ENCODE peak calls at places on chromosomes 4 and X, in nine cellular contexts. M is fibroblast of lung, C is hippocampal formation, F is dermis blood vessel endothelial cell, Y is HCEC 1CT, I is GM03348, S is AG08396, T is kidney glomerular epithelial cell, J is G401. L is an unnamed sample.

GRCh38 chr4:26931961-26932360 is 71.3 kb downstream of the STIM2 start:
- DNase-seq in J (no peak), T (no peak), S (no peak), M (peak), Y (no peak), F (no peak), I (no peak), C (no peak), L (no peak)

GRCh38 chrX:120137439-120137838 is 21.0 kb upstream of the RHOXF2 start:
- DNase-seq in C (no peak), S (no peak), Y (no peak), F (no peak), T (no peak), J (no peak), I (no peak), M (no peak), L (no peak)

GRCh38 chrX:69070949-69071650 is 94.2 kb downstream of the PJA1 start:
- DNase-seq in I (no peak), F (no peak), T (no peak), S (no peak), C (no peak), Y (no peak), M (no peak), J (peak), L (peak)

GRCh38 chr4:121375262-121375661 is 5.6 kb downstream of the QRFPR start:
- DNase-seq in Y (peak), J (no peak), M (peak), I (peak), T (peak), F (no peak), C (no peak), S (no peak), L (no peak)

GRCh38 chrX:153440556-153441135 is 5.2 kb downstream of the TREX2 start:
- DNase-seq in I (no peak), J (no peak), F (no peak), M (no peak), T (no peak), Y (no peak), C (no peak), S (no peak), L (no peak)

GRCh38 chr4:106694232-106694631 is 325.7 kb upstream of the GIMD1 start:
- DNase-seq in T (no peak), M (no peak), S (no peak), Y (no peak), J (no peak), C (no peak), I (no peak), F (no peak), L (no peak)

GRCh38 chr4:63556332-63556731 is 852.9 kb downstream of the TECRL start:
- DNase-seq in I (no peak), F (no peak), Y (no peak), C (no peak), M (no peak), T (no peak), J (no peak), S (no peak), L (no peak)

GRCh38 chr4:602559-602942 is 22.8 kb upstream of the PDE6B start:
- DNase-seq in J (peak), T (peak), S (no peak), F (peak), C (peak), I (no peak), M (no peak), Y (no peak), L (no peak)

GRCh38 chr4:73236151-73236550 is 22.4 kb downstream of the ANKRD17 start:
- DNase-seq in C (no peak), Y (no peak), J (no peak), M (no peak), S (no peak), I (no peak), T (no peak), F (no peak), L (no peak)

GRCh38 chr4:140764785-140765392 is 8.7 kb upstream of the TBC1D9 start:
- DNase-seq in F (no peak), M (no peak), I (no peak), Y (no peak), C (no peak), J (no peak), S (no peak), T (no peak), L (no peak)

GRCh38 chr4:2852481-2852881 is 8.8 kb downstream of the ADD1 start:
- DNase-seq in T (no peak), Y (no peak), I (no peak), C (no peak), J (no peak), S (no peak), F (no peak), M (no peak), L (no peak)

GRCh38 chr4:76028242-76028859 is 5.1 kb upstream of the CXCL10 start:
- DNase-seq in S (no peak), T (peak), M (peak), F (peak), Y (no peak), I (peak), J (no peak), C (no peak), L (no peak)

GRCh38 chr4:184848510-184848909 is 22.7 kb upstream of the ACSL1 start:
- DNase-seq in T (no peak), J (no peak), S (no peak), M (no peak), Y (no peak), I (no peak), C (no peak), F (no peak), L (no peak)

GRCh38 chrX:41238543-41238942 is 95.4 kb upstream of the DDX3X start:
- DNase-seq in Y (peak), F (peak), T (peak), C (no peak), I (peak), S (peak), M (peak), J (no peak), L (peak)

GRCh38 chr4:15232725-15233597 is 194.9 kb upstream of the C1QTNF7 start:
- DNase-seq in J (peak), S (peak), C (peak), I (peak), M (peak), T (peak), F (peak), Y (peak), L (peak)

GRCh38 chr4:59537231-59537886 is 1662.8 kb upstream of the ADGRL3 start:
- DNase-seq in C (no peak), J (no peak), M (no peak), T (no peak), I (no peak), Y (no peak), F (no peak), S (no peak), L (no peak)

GRCh38 chr4:167216783-167217182 is 17.5 kb downstream of the SPOCK3 start:
- DNase-seq in Y (no peak), I (no peak), J (no peak), F (no peak), C (no peak), T (no peak), M (no peak), S (no peak), L (no peak)

GRCh38 chr4:121462660-121463261 is 81.9 kb upstream of the QRFPR start:
- DNase-seq in T (peak), I (peak), J (peak), M (peak), S (peak), C (peak), F (peak), Y (peak), L (no peak)

GRCh38 chr4:183200453-183200852 is 101.4 kb downstream of the WWC2 start:
- DNase-seq in I (peak), T (peak), M (peak), C (no peak), F (peak), Y (peak), S (peak), J (peak), L (peak)

GRCh38 chrX:3548743-3549441 is 164.6 kb downstream of the PRKX start:
- DNase-seq in J (peak), T (peak), F (peak), C (no peak), Y (peak), S (peak), M (peak), I (peak), L (peak)

GRCh38 chr4:3752022-3752421 is 14.2 kb upstream of the ADRA2C start:
- DNase-seq in J (no peak), T (no peak), M (no peak), F (no peak), C (no peak), I (no peak), S (no peak), Y (no peak), L (no peak)

GRCh38 chr4:89400408-89401035 is 92.9 kb upstream of the GPRIN3 start:
- DNase-seq in T (no peak), S (no peak), C (no peak), Y (no peak), M (peak), I (no peak), J (no peak), F (no peak), L (no peak)

GRCh38 chr4:52052475-52052780 is 1.3 kb downstream of the SPATA18 start:
- DNase-seq in C (no peak), F (peak), T (no peak), S (peak), J (no peak), M (peak), Y (no peak), I (peak), L (no peak)

GRCh38 chr4:114519368-114519767 is 79.2 kb upstream of the UGT8 start:
- DNase-seq in T (no peak), J (no peak), M (no peak), Y (no peak), S (no peak), I (no peak), F (no peak), C (no peak), L (peak)

GRCh38 chr4:6576512-6576911 is 1.5 kb downstream of the MAN2B2 start:
- DNase-seq in F (no peak), I (no peak), Y (no peak), M (no peak), J (peak), S (no peak), T (no peak), C (no peak), L (no peak)

GRCh38 chrX:49160908-49161307 is 1.6 kb upstream of the MAGIX start:
- DNase-seq in S (no peak), Y (no peak), I (no peak), F (no peak), C (no peak), T (no peak), M (no peak), J (no peak), L (no peak)